ENCODE peak calls at places on chromosomes 6 and 20, in six cellular contexts. O is tibial nerve, B is psoas muscle, M is stomach, P is adrenal gland, U is lower lobe of right lung. S is an unnamed sample.

GRCh38 chr20:56463428-56463827 is 5.0 kb upstream of the RTF2 start:
- DNase-seq in B (no peak), P (no peak), O (no peak), U (no peak), M (no peak), S (no peak)

GRCh38 chr20:22562620-22563019 is 21.8 kb downstream of the FOXA2 start:
- DNase-seq in P (no peak), B (no peak), U (no peak), M (no peak), O (no peak), S (no peak)

GRCh38 chr6:107576852-107577251 is 86.9 kb downstream of the SOBP start:
- DNase-seq in P (no peak), M (no peak), O (no peak), B (no peak), U (no peak), S (no peak)

GRCh38 chr6:24838081-24838480 is 39.4 kb upstream of the ARMH2 start:
- DNase-seq in P (no peak), U (no peak), O (no peak), M (no peak), B (no peak), S (no peak)

GRCh38 chr6:135901776-135902524 is 50.4 kb downstream of the PDE7B start:
- DNase-seq in M (no peak), O (peak; percentile 31), P (peak; percentile 53), B (no peak), U (no peak), S (no peak)

GRCh38 chr6:134725590-134725989 is 224.3 kb downstream of the ALDH8A1 start:
- DNase-seq in O (no peak), B (no peak), P (no peak), M (no peak), U (no peak), S (no peak)

GRCh38 chr20:61896058-61896961 is 169.4 kb downstream of the TAF4 start:
- DNase-seq in B (peak; percentile 57), P (peak; percentile 29), O (no peak), M (peak; percentile 33), U (no peak), S (peak; percentile 67)

GRCh38 chr6:130282234-130282995 is 59.7 kb upstream of the SAMD3 start:
- DNase-seq in U (no peak), O (no peak), P (no peak), M (no peak), B (no peak), S (peak; percentile 14)

GRCh38 chr20:49323622-49324238 is 45.9 kb upstream of the ZNFX1 start:
- DNase-seq in B (no peak), O (no peak), P (no peak), M (no peak), U (no peak), S (peak; percentile 66)

GRCh38 chr6:6026513-6027205 is 19.9 kb upstream of the NRN1 start:
- DNase-seq in M (no peak), O (no peak), B (no peak), U (no peak), P (no peak), S (no peak)

GRCh38 chr20:61230166-61230565 is 21.9 kb upstream of the CDH4 start:
- DNase-seq in M (no peak), U (no peak), B (no peak), O (no peak), P (no peak), S (no peak)

GRCh38 chr20:622161-622560 is 12.1 kb upstream of the TCF15 start:
- DNase-seq in U (peak; percentile 13), P (no peak), M (no peak), O (no peak), B (no peak), S (no peak)

GRCh38 chr6:150256618-150257272 is 112.1 kb upstream of the IYD start:
- DNase-seq in B (no peak), U (no peak), P (no peak), O (no peak), M (no peak), S (no peak)

GRCh38 chr6:83153958-83154357 is 39.1 kb downstream of the PGM3 start:
- DNase-seq in P (no peak), B (no peak), O (no peak), U (no peak), M (no peak), S (no peak)

GRCh38 chr6:85417336-85417735 is 32.5 kb upstream of the NT5E start:
- DNase-seq in U (no peak), P (no peak), M (no peak), B (no peak), O (no peak), S (no peak)

GRCh38 chr6:31403283-31403989 is at the start of gene MICA:
- DNase-seq in P (peak; percentile 94), U (peak; percentile 95), B (peak; percentile 92), M (peak; percentile 93), O (peak; percentile 84), S (peak; percentile 82)

GRCh38 chr6:38719358-38719757 is 4.2 kb downstream of the DNAH8 start:
- DNase-seq in O (no peak), P (no peak), U (no peak), M (no peak), B (no peak), S (no peak)

GRCh38 chr6:9404351-9405146 is 969.2 kb upstream of the SLC35B3 start:
- DNase-seq in U (no peak), B (no peak), P (no peak), O (no peak), M (no peak), S (peak; percentile 4)

GRCh38 chr6:89793586-89793985 is 26.0 kb downstream of the MDN1 start:
- DNase-seq in M (no peak), O (no peak), B (peak; percentile 81), P (no peak), U (no peak), S (peak; percentile 89)

GRCh38 chr6:132063738-132064137 is 112.6 kb upstream of the CCN2 start:
- DNase-seq in P (no peak), U (no peak), M (no peak), O (no peak), B (no peak), S (peak; percentile 10)

GRCh38 chr6:45590751-45591184 is 213.0 kb upstream of the SUPT3H start:
- DNase-seq in P (no peak), O (no peak), U (no peak), B (no peak), M (no peak), S (peak; percentile 47)

GRCh38 chr6:36033935-36034334 is 6.3 kb downstream of the MAPK14 start:
- DNase-seq in O (no peak), P (no peak), U (no peak), B (no peak), M (no peak), S (no peak)

GRCh38 chr6:36533321-36533720 is 14.0 kb downstream of the STK38 start:
- DNase-seq in B (no peak), U (no peak), P (no peak), M (no peak), O (no peak), S (no peak)

GRCh38 chr6:79810878-79811277 is 136.5 kb downstream of the ELOVL4 start:
- DNase-seq in O (no peak), P (no peak), U (no peak), M (no peak), B (no peak), S (no peak)

GRCh38 chr6:116665464-116665863 is 3.1 kb downstream of the ZUP1 start:
- DNase-seq in P (no peak), U (no peak), M (no peak), B (no peak), O (no peak), S (no peak)

DNA sequence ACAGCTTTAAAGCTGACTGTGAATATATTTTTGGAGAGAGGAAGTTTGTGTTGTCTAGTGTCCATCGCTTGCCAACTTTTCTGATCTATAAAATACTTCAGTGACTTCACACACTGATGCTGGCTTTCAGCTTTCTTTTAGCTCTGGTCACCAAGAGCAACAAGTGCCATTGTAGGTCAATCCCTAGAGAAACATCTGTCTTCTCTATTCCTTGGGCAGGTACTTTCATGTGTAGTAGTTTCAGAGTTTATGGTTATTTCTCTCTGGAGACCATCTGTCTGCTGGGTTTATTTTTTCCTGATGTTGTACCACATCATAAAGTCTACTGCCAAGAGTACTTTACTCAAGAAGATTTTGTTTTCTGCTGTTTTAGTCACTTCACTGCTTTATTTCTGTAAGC is 249.9 kb downstream of the KHDC1L start:
- DNase-seq in M (no peak), O (no peak), P (no peak), U (no peak), B (no peak), S (no peak)
- H3K27ac ChIP-seq in M (no peak overlapping the region), O (no peak overlapping the region), P (no peak overlapping the region), U (no peak overlapping the region), B (peak overlapping the region; percentile 75), S (no peak overlapping the region)

GRCh38 chr20:17678886-17679285 is 3.2 kb downstream of the RRBP1 start:
- DNase-seq in P (no peak), U (no peak), O (no peak), M (no peak), B (no peak), S (no peak)
- H3K4me1 ChIP-seq in P (peaks cover 52% of the 10 kb centered on the region), U (peaks cover 68% of the 10 kb centered on the region), O (no peaks in the 10 kb centered on the region), M (peaks cover 82% of the 10 kb centered on the region), B (peaks cover 22% of the 10 kb centered on the region), S (peaks cover 10% of the 10 kb centered on the region)

DNA sequence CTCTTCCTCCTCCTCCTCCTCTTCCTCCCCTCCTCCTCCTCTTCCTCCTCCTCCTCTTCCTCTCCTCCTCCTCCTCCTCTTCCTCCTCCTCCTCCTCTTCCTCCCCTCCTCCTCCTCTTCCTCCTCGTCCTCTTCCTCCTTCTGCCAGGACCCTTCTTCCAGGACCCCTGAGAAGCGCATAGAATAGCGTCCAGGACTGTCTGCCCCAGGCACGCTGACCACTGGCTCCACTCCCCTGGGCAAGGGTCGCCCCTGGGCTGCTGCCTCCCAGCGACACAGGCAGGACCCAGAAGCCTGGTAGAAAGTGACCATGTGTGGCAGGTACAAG is 42.4 kb upstream of the BHLHE23 start:
- DNase-seq in U (no peak), B (no peak), P (no peak), M (no peak), O (no peak), S (no peak)
- H3K27me3 ChIP-seq in U (peaks cover 25% of the 10 kb centered on the region), B (peaks cover 14% of the 10 kb centered on the region), P (peaks cover 13% of the 10 kb centered on the region), M (peaks cover 32% of the 10 kb centered on the region), O (peaks cover 53% of the 10 kb centered on the region), S (peaks cover 62% of the 10 kb centered on the region)

DNA sequence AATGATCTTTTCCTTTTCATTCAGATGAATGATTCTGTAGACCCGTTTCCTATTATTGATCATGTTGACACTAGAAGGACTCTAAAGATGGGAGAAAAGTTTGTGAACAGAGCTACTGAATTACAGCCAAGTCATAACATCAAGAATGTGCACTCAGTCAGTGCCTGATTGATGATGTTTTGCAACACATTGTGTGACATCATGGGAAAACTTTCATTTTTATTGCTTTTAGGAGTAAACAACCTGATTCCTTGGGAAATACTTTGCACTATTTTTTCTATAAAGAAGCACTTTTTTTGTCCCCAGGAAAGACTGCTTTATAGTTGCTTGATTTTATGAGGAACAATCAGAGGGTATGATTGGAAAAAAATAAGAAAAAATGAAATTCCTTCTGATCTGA is 383.8 kb upstream of the JAG1 start:
- DNase-seq in U (no peak), O (no peak), M (no peak), B (no peak), P (no peak), S (no peak)
- H3K27ac ChIP-seq in U (no peak overlapping the region), O (no peak overlapping the region), M (no peak overlapping the region), B (no peak overlapping the region), P (no peak overlapping the region), S (no peak overlapping the region)

DNA sequence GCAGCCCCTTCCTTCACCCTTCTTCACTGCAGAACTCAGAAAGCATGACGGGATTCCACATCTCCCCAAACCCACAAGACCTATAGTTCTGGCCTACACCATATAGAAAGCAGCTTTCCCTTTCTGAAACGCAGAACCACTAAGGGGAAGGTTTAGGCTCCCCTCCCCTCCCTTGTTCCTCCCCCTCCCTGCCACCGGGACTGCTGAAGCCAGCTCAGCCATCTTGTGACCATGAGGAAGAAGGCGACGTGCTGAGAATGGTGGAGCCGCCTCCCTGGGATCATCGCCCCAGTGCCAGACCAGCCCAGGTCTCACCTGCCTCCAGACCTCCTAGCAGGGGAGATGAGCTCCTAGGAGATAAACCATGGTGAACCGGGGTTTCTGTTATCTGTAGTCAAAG is 19.6 kb downstream of the SERPINB6 start:
- DNase-seq in U (peak; percentile 68), B (no peak), O (no peak), P (no peak), M (peak; percentile 25), S (no peak)
- H3K4me1 ChIP-seq in U (peaks cover 22% of the 10 kb centered on the region), B (peaks cover 16% of the 10 kb centered on the region), O (no peaks in the 10 kb centered on the region), P (peaks cover 14% of the 10 kb centered on the region), M (peaks cover 24% of the 10 kb centered on the region), S (no peaks in the 10 kb centered on the region)

S was measured in SJCRH30.